ENCODE peak calls at places on chromosomes 5 and 9, in eight cellular contexts. U, Z, V, D, X, K, P and I are unnamed samples.

GRCh38 chr9:16744386-16744785 is 126.1 kb downstream of the BNC2 start:
- DNase-seq in K (peak; percentile 10), X (no peak), D (no peak), U (no peak), V (no peak), Z (peak; percentile 48), P (no peak), I (no peak)

GRCh38 chr5:181204561-181205401 is at the start of gene TRIM7:
- DNase-seq in K (peak; percentile 68), X (no peak), D (no peak), U (peak; percentile 60), P (no peak), V (peak; percentile 50), Z (peak; percentile 70), I (no peak)

GRCh38 chr9:98860871-98861293 is 53.4 kb downstream of the GALNT12 start:
- DNase-seq in K (peak; percentile 70), U (peak; percentile 24), Z (peak; percentile 93), X (no peak), D (no peak), V (peak; percentile 78), P (no peak), I (no peak)

GRCh38 chr9:81815781-81816180 is 112.4 kb upstream of the SPATA31D4 start:
- DNase-seq in Z (no peak), K (no peak), X (no peak), P (no peak), V (no peak), D (no peak), U (no peak), I (no peak)

GRCh38 chr5:147629196-147629595 is 119.3 kb upstream of the DPYSL3 start:
- DNase-seq in Z (no peak), D (no peak), V (no peak), X (no peak), U (no peak), K (no peak), P (no peak), I (no peak)

GRCh38 chr5:1437452-1437851 is 7.8 kb downstream of the SLC6A3 start:
- DNase-seq in Z (peak; percentile 61), P (no peak), K (peak; percentile 35), U (peak; percentile 28), X (peak; percentile 4), D (no peak), V (peak; percentile 67), I (no peak)

GRCh38 chr9:68844623-68845612 is 139.9 kb downstream of the PIP5K1B start:
- DNase-seq in P (peak; percentile 67), K (peak; percentile 24), Z (peak; percentile 36), X (peak; percentile 16), D (peak; percentile 24), U (peak; percentile 15), V (peak; percentile 57), I (peak; percentile 74)

GRCh38 chr5:94353605-94354004 is 264.8 kb downstream of the KIAA0825 start:
- DNase-seq in X (no peak), D (no peak), U (no peak), P (no peak), K (no peak), V (no peak), Z (no peak), I (no peak)

GRCh38 chr9:1173211-1173610 is 123.1 kb downstream of the DMRT2 start:
- DNase-seq in V (no peak), X (no peak), K (peak; percentile 50), D (no peak), P (no peak), U (no peak), Z (peak; percentile 33), I (no peak)

GRCh38 chr5:159444441-159445082 is 114.3 kb upstream of the IL12B start:
- DNase-seq in K (peak; percentile 78), X (peak; percentile 29), P (peak; percentile 31), D (peak; percentile 10), Z (peak; percentile 66), U (peak; percentile 12), V (peak; percentile 70), I (peak; percentile 77)

GRCh38 chr5:131193106-131193505 is 22.4 kb downstream of the LYRM7 start:
- DNase-seq in K (no peak), P (no peak), U (peak; percentile 31), X (no peak), Z (no peak), D (no peak), V (no peak), I (no peak)

GRCh38 chr5:17256171-17256570 is 38.7 kb downstream of the BASP1 start:
- DNase-seq in V (no peak), Z (no peak), D (no peak), X (no peak), K (no peak), P (no peak), U (no peak), I (no peak)

GRCh38 chr5:17257705-17258273 is 40.4 kb downstream of the BASP1 start:
- DNase-seq in U (peak; percentile 54), V (no peak), K (peak; percentile 83), Z (no peak), X (no peak), D (no peak), P (no peak), I (no peak)

GRCh38 chr5:17255471-17256016 is 38.1 kb downstream of the BASP1 start:
- DNase-seq in X (no peak), Z (peak; percentile 44), K (peak; percentile 80), D (no peak), U (no peak), P (peak; percentile 40), V (no peak), I (no peak)

GRCh38 chr5:17258429-17258828 is 41.0 kb downstream of the BASP1 start:
- DNase-seq in D (no peak), K (peak; percentile 98), Z (peak; percentile 65), V (no peak), U (no peak), P (no peak), X (no peak), I (no peak)

DNA sequence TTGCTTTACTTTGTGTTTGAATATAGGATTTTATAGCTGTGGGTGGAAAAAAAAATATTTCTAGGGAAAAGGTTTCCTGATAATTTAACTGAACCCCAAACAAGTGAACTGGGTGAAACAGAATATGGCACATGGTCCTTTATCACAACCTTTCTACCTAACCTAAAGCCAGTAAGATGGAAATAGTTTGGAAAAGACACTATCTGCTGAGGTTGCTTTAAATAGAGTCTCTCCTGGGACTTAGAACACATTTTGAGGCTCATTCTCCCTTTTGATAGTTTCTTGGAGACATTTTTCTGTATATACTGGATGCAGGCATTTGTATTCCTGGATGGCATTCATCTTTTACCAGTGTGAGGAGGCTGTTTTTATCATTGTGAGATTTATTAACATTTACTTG is 39.4 kb downstream of the BASP1 start:
- DNase-seq in X (no peak), P (no peak), U (no peak), K (no peak), Z (no peak), D (no peak), V (no peak), I (no peak)
- H4K20me1 ChIP-seq in X (no peaks in the 10 kb centered on the region), P (no peaks in the 10 kb centered on the region), U (no peaks in the 10 kb centered on the region), K (no peaks in the 10 kb centered on the region), Z (peaks cover 3% of the 10 kb centered on the region), D (no peaks in the 10 kb centered on the region), V (peaks cover 56% of the 10 kb centered on the region), I (no peaks in the 10 kb centered on the region)

DNA sequence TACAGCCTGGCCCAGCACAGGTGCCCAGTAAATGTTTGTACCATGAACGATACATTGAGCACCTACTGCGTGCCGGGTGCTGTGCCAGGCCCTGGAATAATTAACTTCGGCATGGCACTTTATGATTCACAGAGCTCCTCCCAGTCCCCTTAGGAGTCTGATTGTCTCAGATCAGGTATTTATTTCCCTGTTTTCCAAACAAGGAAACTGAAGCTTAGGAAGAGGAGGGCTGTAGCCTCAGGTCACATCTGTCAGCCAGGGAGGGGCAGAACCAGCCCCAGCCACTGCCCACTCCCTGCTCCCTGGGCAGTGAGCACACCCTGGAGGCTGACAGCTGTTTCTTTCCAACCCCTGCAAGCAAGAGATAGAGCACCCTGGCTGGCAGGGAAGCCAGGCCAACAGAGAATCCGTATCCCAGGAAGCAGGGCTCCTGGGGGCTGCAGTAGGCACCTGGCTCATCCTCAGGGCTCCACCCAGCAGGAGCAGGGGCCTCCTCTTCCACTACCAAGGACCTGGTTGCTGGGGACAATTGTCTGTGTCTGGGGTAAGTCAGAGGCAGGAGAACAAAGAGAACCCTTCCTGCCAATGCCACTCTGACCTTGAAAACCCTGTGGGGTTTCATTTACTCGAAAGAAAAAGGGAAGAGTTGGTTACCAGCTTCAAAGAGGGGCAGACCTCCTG is 69.0 kb downstream of the DAB2IP start:
- DNase-seq in Z (peak; percentile 26), V (no peak), D (no peak), K (peak; percentile 35), P (no peak), X (no peak), U (no peak), I (no peak)
- H4K20me1 ChIP-seq in Z (no peaks in the 10 kb centered on the region), V (peaks cover 62% of the 10 kb centered on the region), D (peaks cover 6% of the 10 kb centered on the region), K (no peaks in the 10 kb centered on the region), P (no peaks in the 10 kb centered on the region), X (no peaks in the 10 kb centered on the region), U (no peaks in the 10 kb centered on the region), I (no peaks in the 10 kb centered on the region)

GRCh38 chr5:139364466-139364865 is 18.6 kb downstream of the SLC23A1 start:
- DNase-seq in K (no peak), D (no peak), U (no peak), X (no peak), Z (no peak), V (no peak), P (no peak), I (no peak)
- H4K20me1 ChIP-seq in K (peaks cover 3% of the 10 kb centered on the region), D (peaks cover 48% of the 10 kb centered on the region), U (peaks cover 3% of the 10 kb centered on the region), X (no peaks in the 10 kb centered on the region), Z (peaks cover 3% of the 10 kb centered on the region), V (peaks cover 49% of the 10 kb centered on the region), P (peaks cover 7% of the 10 kb centered on the region), I (no peaks in the 10 kb centered on the region)

GRCh38 chr9:78035369-78035993 is 3.9 kb upstream of the GNAQ start:
- DNase-seq in P (peak; percentile 53), U (peak; percentile 88), X (peak; percentile 65), K (peak; percentile 74), Z (peak; percentile 84), D (peak; percentile 58), V (peak; percentile 87), I (peak; percentile 75)

GRCh38 chr9:78040726-78041125 is 9.1 kb upstream of the GNAQ start:
- DNase-seq in X (no peak), P (no peak), D (no peak), V (no peak), U (no peak), K (no peak), Z (no peak), I (no peak)

GRCh38 chr9:78041971-78042370 is 10.4 kb upstream of the GNAQ start:
- DNase-seq in X (no peak), Z (no peak), D (no peak), P (no peak), K (no peak), U (no peak), V (no peak), I (no peak)

GRCh38 chr9:78033870-78034269 is 2.3 kb upstream of the GNAQ start:
- DNase-seq in K (no peak), D (no peak), Z (no peak), X (no peak), P (no peak), U (no peak), V (no peak), I (no peak)

DNA sequence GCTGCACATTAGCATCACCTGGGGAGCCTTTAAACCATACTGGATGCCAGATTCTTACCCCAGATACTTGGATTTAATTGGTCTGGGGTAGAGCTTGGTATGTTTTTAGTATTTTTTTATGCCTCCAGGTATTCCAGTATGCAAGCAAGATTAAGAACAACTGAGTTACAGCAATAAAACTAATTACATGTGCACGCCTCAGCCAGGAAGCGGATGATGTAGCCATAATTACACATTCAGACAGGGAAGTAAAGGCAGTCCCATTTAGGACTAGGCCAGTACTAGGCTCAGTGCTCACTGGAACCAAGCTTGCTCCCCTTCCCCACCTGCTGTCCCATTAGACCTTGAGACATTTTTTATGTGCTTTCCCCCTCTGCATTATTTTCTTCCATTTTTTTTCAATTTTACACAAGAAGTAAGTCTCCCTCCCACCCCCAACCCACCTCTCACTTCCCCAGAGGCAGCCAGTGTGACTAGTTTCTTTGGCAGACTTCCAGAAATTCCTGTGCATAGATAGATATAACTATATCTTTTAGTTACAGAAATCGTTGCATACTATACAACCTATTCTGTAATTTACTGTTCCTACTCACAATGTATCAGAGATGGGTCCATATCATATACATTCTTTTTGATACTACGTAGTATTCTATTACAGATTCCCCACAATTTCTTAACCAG is 7.1 kb upstream of the GNAQ start:
- DNase-seq in P (no peak), X (no peak), K (peak; percentile 36), U (peak; percentile 75), D (no peak), Z (peak; percentile 21), V (peak; percentile 30), I (no peak)
- H4K20me1 ChIP-seq in P (no peaks in the 10 kb centered on the region), X (no peaks in the 10 kb centered on the region), K (no peaks in the 10 kb centered on the region), U (no peaks in the 10 kb centered on the region), D (no peaks in the 10 kb centered on the region), Z (no peaks in the 10 kb centered on the region), V (no peaks in the 10 kb centered on the region), I (no peaks in the 10 kb centered on the region)